ENCODE peak calls at places on chromosomes 12 and 14, in seven cellular contexts. I, B, F, Z, W, D and R are unnamed samples.
A peak's percentile ranks its signal among the peaks of the same experiment; 100 is the strongest.

GRCh38 chr12:4331842-4332241 is 10.8 kb downstream of the TIGAR start:
- DNase-seq in I (no peak), B (no peak), F (no peak), Z (no peak), W (no peak), D (no peak), R (no peak)

GRCh38 chr12:52175411-52176350 is 16.1 kb downstream of the KRT80 start:
- DNase-seq in I (no peak), B (no peak), F (no peak), Z (no peak), W (no peak), D (no peak), R (no peak)

GRCh38 chr12:121812921-121813896 is 9.4 kb downstream of the SETD1B start:
- DNase-seq in I (no peak), B (no peak), F (no peak), Z (peak; percentile 39), W (peak; percentile 52), D (no peak), R (no peak)

GRCh38 chr14:60166144-60166543 is 946 bp upstream of the DHRS7 start:
- DNase-seq in I (no peak), B (no peak), F (no peak), Z (no peak), W (no peak), D (no peak), R (no peak)

GRCh38 chr14:74933925-74934435 is 10.9 kb upstream of the RPS6KL1 start:
- DNase-seq in I (no peak), B (no peak), F (no peak), Z (peak; percentile 32), W (no peak), D (no peak), R (no peak)

GRCh38 chr12:55906056-55906455 is 21.6 kb downstream of the PYM1 start:
- DNase-seq in I (no peak), B (no peak), F (no peak), Z (no peak), W (no peak), D (no peak), R (no peak)

GRCh38 chr14:77920312-77920711 is 120.4 kb downstream of the ADCK1 start:
- DNase-seq in I (no peak), B (no peak), F (no peak), Z (no peak), W (no peak), D (no peak), R (no peak)

GRCh38 chr12:124684971-124685688 is 117.7 kb upstream of the NCOR2 start:
- DNase-seq in I (no peak), B (peak; percentile 64), F (no peak), Z (peak; percentile 72), W (no peak), D (no peak), R (peak; percentile 42)

GRCh38 chr12:98678946-98679610 is 34.0 kb downstream of the APAF1 start:
- DNase-seq in I (no peak), B (no peak), F (no peak), Z (no peak), W (no peak), D (no peak), R (no peak)

GRCh38 chr12:54143233-54143986 is 45.4 kb downstream of the SMUG1 start:
- DNase-seq in I (no peak), B (no peak), F (no peak), Z (no peak), W (no peak), D (no peak), R (no peak)

GRCh38 chr14:92534863-92535654 is 21.5 kb downstream of the RIN3 start:
- DNase-seq in I (no peak), B (no peak), F (peak; percentile 48), Z (no peak), W (no peak), D (no peak), R (no peak)

GRCh38 chr12:53097564-53098353 is at the start of gene IGFBP6:
- DNase-seq in I (peak; percentile 65), B (peak; percentile 77), F (peak; percentile 66), Z (peak; percentile 77), W (peak; percentile 63), D (no peak), R (peak; percentile 56)

GRCh38 chr12:132061197-132061596 is 82.9 kb downstream of the DDX51 start:
- DNase-seq in I (no peak), B (no peak), F (no peak), Z (no peak), W (no peak), D (no peak), R (no peak)

GRCh38 chr14:23327947-23328744 is 6.9 kb downstream of the PABPN1 start:
- DNase-seq in I (peak; percentile 79), B (peak; percentile 66), F (peak; percentile 76), Z (peak; percentile 59), W (no peak), D (no peak), R (peak; percentile 76)

GRCh38 chr12:107983871-107984480 is 145.1 kb upstream of the WSCD2 start:
- DNase-seq in I (no peak), B (no peak), F (no peak), Z (no peak), W (no peak), D (no peak), R (no peak)

GRCh38 chr12:6329693-6330045 is 12.2 kb downstream of the TNFRSF1A start:
- DNase-seq in I (no peak), B (no peak), F (no peak), Z (no peak), W (no peak), D (no peak), R (no peak)
- H3K4me1 ChIP-seq in I (peaks cover 100% of the 10 kb centered on the region), B (peaks cover 17% of the 10 kb centered on the region), F (peaks cover 47% of the 10 kb centered on the region), Z (peaks cover 14% of the 10 kb centered on the region), W (peaks cover 8% of the 10 kb centered on the region), D (peaks cover 99% of the 10 kb centered on the region), R (peaks cover 10% of the 10 kb centered on the region)

DNA sequence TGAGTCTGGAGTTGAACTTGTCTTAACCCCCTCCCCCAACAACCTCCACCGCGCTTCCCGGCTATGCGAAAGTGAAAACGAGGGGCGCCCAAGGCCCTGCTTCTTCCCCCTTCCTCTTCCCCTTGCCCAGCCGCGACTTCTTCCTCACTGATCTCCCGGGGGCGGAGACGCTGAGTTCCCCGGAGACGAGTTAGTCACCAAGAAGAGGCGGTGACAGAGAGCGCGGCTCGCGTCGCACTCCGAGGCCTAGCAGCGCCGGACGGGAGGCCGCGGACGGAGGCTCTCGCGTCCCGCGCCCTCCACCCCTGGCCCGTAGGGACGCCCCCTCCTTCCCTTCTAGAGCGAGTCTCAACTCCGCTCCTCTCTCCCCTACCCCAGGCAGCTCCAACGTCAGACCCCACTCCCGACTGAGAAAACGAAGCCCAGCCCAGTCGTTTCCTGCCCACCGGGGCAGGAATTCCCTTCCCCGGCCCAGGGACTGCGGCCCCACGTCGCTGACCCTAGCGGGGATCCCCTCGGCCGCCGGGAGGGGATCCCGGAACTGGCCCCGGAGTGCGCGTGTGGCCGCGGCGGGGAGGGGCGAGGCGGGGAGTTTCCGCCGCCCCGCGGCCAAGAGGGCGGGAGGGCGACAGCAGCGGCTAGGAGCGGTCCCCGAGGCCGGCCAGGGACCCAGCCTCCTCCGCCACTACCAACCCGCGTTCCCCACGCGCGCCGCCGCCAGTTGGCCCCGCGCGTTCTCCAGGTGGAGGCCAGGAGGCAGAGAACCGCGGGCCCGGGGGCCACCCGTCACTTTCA is 1.4 kb downstream of the BAZ1A start:
- DNase-seq in I (peak; percentile 81), B (peak; percentile 69), F (peak; percentile 86), Z (peak; percentile 77), W (peak; percentile 89), D (peak; percentile 47), R (peak; percentile 85)
- TF ChIP-seq POLR2A in I (peak; percentile 36), B (peak; percentile 45), F (peak; percentile 90), Z (peak; percentile 50), W (peak; percentile 72), D (peak; percentile 81), R (peak; percentile 81)

GRCh38 chr12:130331146-130331545 is 6.5 kb upstream of the PIWIL1 start:
- DNase-seq in I (no peak), B (no peak), F (no peak), Z (no peak), W (no peak), D (no peak), R (no peak)
- TF ChIP-seq CTCF in I (no peak), B (no peak), F (no peak), Z (no peak), W (no peak), D (no peak), R (no peak)

DNA sequence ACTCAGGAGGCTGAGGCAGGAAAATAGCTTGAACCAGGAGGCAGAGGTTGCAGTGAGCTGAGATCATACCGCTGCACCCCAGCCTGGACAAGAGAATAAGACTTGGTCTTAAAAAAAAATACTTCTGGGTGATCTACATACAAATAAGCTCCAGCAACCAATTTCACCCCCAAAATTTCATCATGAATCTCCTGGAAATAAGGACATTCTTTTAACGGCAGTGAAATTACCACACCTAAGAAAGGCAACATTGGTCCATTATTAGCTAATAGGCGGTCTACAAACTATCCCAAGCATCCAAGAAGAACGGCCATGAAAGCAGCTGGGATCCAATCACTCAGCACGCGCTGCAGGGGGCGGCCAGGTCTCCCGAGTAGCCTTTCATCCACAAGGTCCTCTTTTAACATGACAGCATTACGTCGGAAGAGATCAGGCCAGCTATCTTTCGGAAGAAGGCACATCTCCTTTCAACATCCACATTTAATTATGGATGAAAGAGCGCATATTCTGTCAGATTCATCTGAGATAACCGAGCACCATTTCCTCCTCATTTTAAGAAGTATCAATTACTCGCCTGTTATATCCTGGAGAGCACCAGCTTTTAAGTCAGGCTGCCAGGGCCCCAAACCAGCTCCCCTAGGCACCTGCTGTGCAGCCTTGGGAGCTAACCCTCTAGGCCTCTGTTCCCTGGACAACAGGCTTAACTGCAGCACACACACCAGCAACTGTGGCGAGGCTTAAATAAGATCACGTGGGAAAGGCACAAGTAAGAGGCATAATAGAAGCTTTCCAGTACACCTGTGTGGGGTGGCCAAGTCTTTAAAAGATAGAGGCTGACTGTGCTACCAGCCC is 4.2 kb downstream of the SLC15A4 start:
- DNase-seq in I (no peak), B (no peak), F (no peak), Z (no peak), W (no peak), D (no peak), R (no peak)
- H3K4me1 ChIP-seq in I (peaks cover 18% of the 10 kb centered on the region), B (peaks cover 22% of the 10 kb centered on the region), F (peaks cover 22% of the 10 kb centered on the region), Z (peaks cover 11% of the 10 kb centered on the region), W (no peaks in the 10 kb centered on the region), D (peaks cover 43% of the 10 kb centered on the region), R (peaks cover 30% of the 10 kb centered on the region)

DNA sequence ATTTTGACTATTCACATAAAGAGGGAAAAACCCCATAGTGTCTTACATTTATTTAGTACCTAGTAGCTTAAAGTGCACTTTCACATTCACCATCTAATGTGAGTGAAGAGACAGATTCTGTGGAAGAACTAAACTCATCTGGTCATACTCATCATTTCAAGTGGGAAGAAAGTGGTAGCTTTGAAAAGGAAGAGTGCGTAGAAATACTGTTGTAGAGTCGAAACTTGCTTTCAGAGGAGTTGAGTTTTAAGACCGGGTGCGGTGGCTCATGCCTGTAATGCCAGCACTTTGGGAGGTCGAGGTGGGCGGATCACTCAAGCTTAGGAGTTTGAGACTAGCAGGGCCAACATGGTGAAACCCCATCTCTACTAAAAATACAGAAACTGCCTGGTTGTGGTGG is 222.2 kb downstream of the ERC1 start:
- DNase-seq in I (no peak), B (no peak), F (no peak), Z (no peak), W (no peak), D (no peak), R (no peak)
- TF ChIP-seq POLR2A in I (no peak), B (no peak), F (no peak), Z (no peak), W (no peak), D (no peak), R (no peak)